ENCODE peak calls at places on chromosome 20, in nine cellular contexts. R, Y, C, Z, N, U, I, X and T are unnamed samples.

GRCh38 chr20:32158351-32158750 is 48.8 kb downstream of the TM9SF4 start:
- DNase-seq in X (no peak), U (no peak), C (no peak), R (no peak), Z (no peak), N (no peak), Y (no peak), I (no peak), T (no peak)

GRCh38 chr20:56342783-56343182 is 16.0 kb upstream of the FAM210B start:
- DNase-seq in I (no peak), Z (no peak), C (no peak), X (no peak), U (no peak), R (no peak), N (no peak), Y (no peak), T (no peak)

GRCh38 chr20:45306431-45306982 is at the start of gene RBPJL:
- DNase-seq in C (no peak), I (no peak), R (peak), Z (no peak), Y (no peak), U (peak), N (peak), X (no peak), T (no peak)

GRCh38 chr20:53146201-53146891 is 174.2 kb downstream of the TSHZ2 start:
- DNase-seq in Y (no peak), C (no peak), X (no peak), Z (no peak), R (no peak), U (no peak), I (no peak), N (no peak), T (no peak)

GRCh38 chr20:34332262-34332920 is 29.2 kb upstream of the AHCY start:
- DNase-seq in Z (no peak), C (no peak), U (no peak), N (peak), R (no peak), Y (no peak), I (no peak), X (no peak), T (no peak)

GRCh38 chr20:38132156-38132909 is 32.7 kb downstream of the TGM2 start:
- DNase-seq in C (no peak), U (no peak), Y (no peak), R (no peak), I (no peak), X (no peak), N (no peak), Z (no peak), T (no peak)

GRCh38 chr20:41078329-41078728 is 49.7 kb downstream of the TOP1 start:
- DNase-seq in U (peak), X (peak), R (no peak), Z (peak), Y (no peak), C (no peak), I (peak), N (no peak), T (no peak)

GRCh38 chr20:48750941-48751620 is 76.7 kb downstream of the PREX1 start:
- DNase-seq in R (peak), Z (peak), X (no peak), U (no peak), C (peak), Y (no peak), I (peak), N (peak), T (peak)

GRCh38 chr20:10919549-10920140 is 245.8 kb upstream of the JAG1 start:
- DNase-seq in Z (no peak), U (no peak), Y (peak), X (peak), I (peak), C (no peak), R (no peak), N (no peak), T (no peak)

GRCh38 chr20:54680872-54681297 is 205.5 kb downstream of the DOK5 start:
- DNase-seq in C (no peak), U (peak), I (no peak), R (peak), Y (no peak), N (peak), X (peak), Z (peak), T (no peak)

GRCh38 chr20:13996265-13996664 is 949 bp downstream of the MACROD2 start:
- DNase-seq in C (no peak), Y (no peak), X (no peak), R (no peak), N (no peak), I (no peak), U (no peak), Z (peak), T (peak)

GRCh38 chr20:49561806-49562205 is 6.1 kb downstream of the PTGIS start:
- DNase-seq in N (no peak), R (no peak), Z (no peak), I (no peak), Y (no peak), U (no peak), X (no peak), C (no peak), T (no peak)

GRCh38 chr20:23403721-23404120 is 17.6 kb downstream of the NAPB start:
- DNase-seq in Z (no peak), X (no peak), U (no peak), N (no peak), C (no peak), R (no peak), I (no peak), Y (no peak), T (no peak)

GRCh38 chr20:8399963-8400362 is 267.9 kb downstream of the PLCB1 start:
- DNase-seq in Z (no peak), C (peak), I (no peak), N (no peak), X (no peak), U (no peak), Y (no peak), R (no peak), T (peak)

GRCh38 chr20:36145877-36146707 is 8.4 kb upstream of the EPB41L1 start:
- DNase-seq in N (no peak), Y (peak), C (no peak), I (peak), Z (no peak), R (no peak), U (peak), X (no peak), T (no peak)

GRCh38 chr20:48983423-48984400 is 62.2 kb downstream of the ARFGEF2 start:
- DNase-seq in U (no peak), R (no peak), Y (no peak), Z (no peak), C (no peak), I (peak), N (no peak), X (peak), T (no peak)

GRCh38 chr20:3612795-3613560 is 50.2 kb downstream of the GFRA4 start:
- DNase-seq in U (no peak), Z (no peak), R (no peak), Y (no peak), X (peak), C (peak), N (no peak), I (no peak), T (no peak)

GRCh38 chr20:8094845-8095244 is 37.2 kb upstream of the PLCB1 start:
- DNase-seq in U (no peak), N (no peak), Z (no peak), I (no peak), C (no peak), X (peak), R (no peak), Y (no peak), T (no peak)

GRCh38 chr20:20712004-20712473 is 405 bp downstream of the RALGAPA2 start:
- DNase-seq in R (no peak), I (peak), X (no peak), Y (no peak), N (no peak), C (no peak), Z (no peak), U (peak), T (no peak)

GRCh38 chr20:44166477-44166876 is 20.5 kb downstream of the JPH2 start:
- DNase-seq in X (peak), I (peak), U (peak), R (no peak), C (no peak), Y (no peak), Z (no peak), N (no peak), T (no peak)

DNA sequence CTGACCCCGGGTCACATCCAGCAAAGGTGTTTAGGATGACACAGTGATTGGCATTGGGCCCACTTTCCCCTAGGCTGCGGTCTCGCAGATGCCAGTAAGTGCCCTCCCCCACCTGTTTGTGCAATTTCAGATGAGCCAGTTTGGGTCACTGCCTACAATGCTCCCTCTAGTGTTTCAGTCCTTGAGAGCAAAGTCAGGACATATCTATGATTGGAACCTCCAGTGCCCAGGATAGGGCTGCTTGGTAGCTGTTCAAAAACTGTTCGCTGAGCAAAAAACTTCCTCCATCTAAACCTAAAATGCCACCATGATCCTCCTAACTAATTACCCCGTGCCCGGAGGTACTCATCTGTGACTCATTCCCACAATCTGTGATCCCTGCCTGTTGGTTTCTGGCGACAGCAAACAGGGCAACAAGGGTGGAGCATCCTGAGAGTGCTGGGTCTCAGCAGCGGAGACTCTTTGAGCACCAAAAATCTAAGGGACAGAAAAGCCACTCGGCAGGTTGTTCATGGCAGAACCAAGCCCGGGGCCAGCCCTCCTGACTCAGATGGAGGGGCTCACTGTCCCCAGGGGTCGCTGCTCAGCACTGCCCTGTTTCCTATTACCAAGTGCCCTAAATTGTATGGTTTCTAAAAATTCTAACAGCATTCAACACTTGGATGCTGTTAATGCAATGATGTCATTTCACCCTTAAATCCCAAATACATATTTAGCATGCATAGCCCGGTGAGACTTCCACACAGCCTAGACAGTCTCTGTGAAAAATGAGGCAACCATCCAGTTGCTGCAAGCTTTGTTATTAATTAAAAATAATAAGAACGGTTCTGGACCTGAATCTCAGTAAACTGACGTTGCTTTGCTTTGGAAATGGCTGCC is 5.0 kb downstream of the VSX1 start:
- DNase-seq in R (no peak), I (peak), U (no peak), Z (peak), X (peak), C (no peak), N (peak), Y (no peak), T (no peak)
- TF ChIP-seq CTCF in R (no peak), I (peak), U (peak), Z (no peak), X (peak), C (no peak), N (peak), Y (no peak), T (peak)

GRCh38 chr20:25573288-25574251 is 11.8 kb downstream of the NINL start:
- DNase-seq in R (no peak), X (peak), N (no peak), C (no peak), U (no peak), I (peak), Z (no peak), Y (no peak), T (no peak)

GRCh38 chr20:25571817-25572216 is 13.5 kb downstream of the NINL start:
- DNase-seq in Y (no peak), C (no peak), U (no peak), N (no peak), I (no peak), Z (no peak), R (no peak), X (no peak), T (no peak)

GRCh38 chr20:25571240-25571639 is 14.1 kb downstream of the NINL start:
- DNase-seq in C (no peak), X (no peak), Z (no peak), N (no peak), I (no peak), R (no peak), U (no peak), Y (no peak), T (no peak)

GRCh38 chr20:25576783-25577530 is 8.4 kb downstream of the NINL start:
- DNase-seq in C (no peak), X (no peak), Y (no peak), Z (no peak), I (peak), N (no peak), R (no peak), U (no peak), T (no peak)

DNA sequence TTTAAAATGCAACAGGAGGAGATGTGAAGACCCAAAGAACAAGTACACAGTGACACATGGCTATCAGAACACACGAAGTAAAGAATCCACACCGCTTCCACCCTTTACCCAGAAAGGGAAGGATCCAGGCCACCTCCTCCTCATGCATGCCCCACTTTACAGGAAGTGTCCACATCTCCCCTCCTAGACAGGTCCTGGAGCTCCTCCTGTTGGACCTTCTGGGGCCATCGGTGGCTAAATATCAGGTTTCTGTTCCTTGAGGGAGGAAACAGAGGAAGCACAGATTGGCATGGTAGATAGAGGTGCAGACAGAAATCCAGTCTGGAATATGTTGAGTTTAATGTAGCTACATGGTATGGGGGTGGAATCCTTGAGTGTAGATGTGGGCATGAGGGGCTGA is 10.9 kb downstream of the NINL start:
- DNase-seq in I (no peak), X (peak), Y (no peak), Z (no peak), U (no peak), R (no peak), N (no peak), C (peak), T (no peak)
- TF ChIP-seq CTCF in I (no peak), X (peak), Y (no peak), Z (no peak), U (peak), R (no peak), N (no peak), C (no peak), T (no peak)

GRCh38 chr20:46820682-46821081 is 74.0 kb upstream of the EYA2 start:
- DNase-seq in Y (no peak), R (no peak), U (peak), X (no peak), N (no peak), Z (peak), C (no peak), I (no peak), T (no peak)
- TF ChIP-seq CTCF in Y (no peak), R (no peak), U (peak), X (peak), N (no peak), Z (no peak), C (no peak), I (no peak), T (no peak)

DNA sequence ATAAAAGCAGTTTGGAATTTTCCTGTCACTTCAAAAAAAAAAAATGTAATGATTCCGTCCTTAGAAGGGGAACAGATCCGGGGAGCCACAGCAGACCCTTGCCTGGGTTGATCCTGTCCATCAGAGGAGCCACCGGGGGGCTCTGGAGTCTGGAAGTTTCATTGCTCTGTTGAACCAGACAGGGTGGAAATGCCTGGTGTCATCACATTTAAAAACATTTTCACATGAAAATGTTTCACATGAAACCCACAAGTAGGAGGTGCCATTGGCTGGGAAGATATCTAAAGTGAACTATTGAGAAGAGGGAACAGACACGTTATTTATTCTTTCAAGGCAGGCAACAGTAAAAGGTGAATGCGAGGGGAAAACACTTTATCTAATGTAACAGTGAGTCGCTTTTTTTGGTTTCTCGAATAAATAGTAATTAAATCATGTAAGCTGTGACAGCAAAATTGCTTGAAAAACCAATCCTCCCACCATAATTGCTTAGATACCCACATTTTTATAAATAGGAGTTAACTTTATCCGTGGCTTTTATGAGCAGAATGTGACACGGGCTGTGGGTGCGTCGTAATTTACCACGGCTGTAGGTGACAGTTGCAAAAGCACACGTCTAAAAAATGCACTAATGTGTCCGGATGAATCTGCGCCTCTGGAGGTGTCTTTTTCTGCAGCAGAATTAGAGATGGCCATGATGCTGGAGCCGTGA is 323.4 kb downstream of the TAF4 start:
- DNase-seq in N (no peak), Y (no peak), I (no peak), Z (no peak), R (no peak), U (no peak), X (no peak), C (no peak), T (no peak)
- TF ChIP-seq CTCF in N (peak), Y (no peak), I (no peak), Z (no peak), R (no peak), U (no peak), X (no peak), C (no peak), T (no peak)

GRCh38 chr20:57398231-57398821 is 7.1 kb downstream of the RBM38 start:
- DNase-seq in Y (no peak), C (no peak), Z (peak), N (no peak), U (no peak), I (no peak), R (no peak), X (no peak), T (peak)
- TF ChIP-seq CTCF in Y (no peak), C (no peak), Z (no peak), N (no peak), U (no peak), I (no peak), R (no peak), X (no peak), T (no peak)

GRCh38 chr20:46731770-46732169 is 22.3 kb downstream of the SLC2A10 start:
- DNase-seq in Z (no peak), I (no peak), X (no peak), R (no peak), C (no peak), U (no peak), N (peak), Y (no peak), T (no peak)

GRCh38 chr20:46739441-46740213 is 30.2 kb downstream of the SLC2A10 start:
- DNase-seq in N (no peak), I (no peak), U (no peak), Z (peak), Y (no peak), X (peak), R (no peak), C (no peak), T (no peak)

GRCh38 chr20:46740214-46740609 is 30.8 kb downstream of the SLC2A10 start:
- DNase-seq in X (no peak), Z (no peak), N (no peak), I (no peak), R (no peak), Y (no peak), U (no peak), C (no peak), T (no peak)

DNA sequence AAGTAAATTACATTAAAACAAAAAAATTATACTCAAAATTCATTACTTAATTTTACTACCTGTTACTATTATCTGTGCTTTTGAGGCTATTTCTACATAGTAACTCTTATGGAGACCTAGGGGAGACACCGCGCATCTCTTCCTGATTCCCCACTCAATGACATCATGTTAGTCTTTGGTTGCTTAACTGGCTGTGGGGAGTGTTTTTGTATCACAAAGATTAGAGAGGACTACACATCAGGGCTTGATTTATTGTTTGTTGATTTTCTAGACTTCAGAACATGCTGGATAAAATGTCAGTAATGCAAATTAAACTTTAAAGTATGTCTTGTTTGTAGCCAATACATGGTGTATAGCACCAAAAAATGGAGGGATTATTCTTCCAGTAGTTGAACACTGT is 26.0 kb downstream of the SLC2A10 start:
- DNase-seq in R (no peak), U (no peak), N (no peak), X (no peak), C (no peak), Z (no peak), Y (no peak), I (no peak), T (no peak)
- TF ChIP-seq CTCF in R (no peak), U (no peak), N (no peak), X (no peak), C (no peak), Z (no peak), Y (no peak), I (no peak), T (no peak)

GRCh38 chr20:1353956-1354355 is 25.0 kb upstream of the SDCBP2 start:
- DNase-seq in U (no peak), C (no peak), R (no peak), Z (no peak), Y (no peak), X (no peak), N (no peak), I (no peak), T (no peak)
- TF ChIP-seq CTCF in U (no peak), C (no peak), R (no peak), Z (no peak), Y (no peak), X (no peak), N (no peak), I (no peak), T (no peak)